ENCODE peak calls at places on chromosomes 3 and 15, in five cellular contexts. F is NCI-H1105, Y is astrocyte of the spinal cord, D is lower lobe of right lung, I is stromal cell of bone marrow. R is an unnamed sample.

GRCh38 chr3:133578548-133579191 is 5.2 kb downstream of the CDV3 start:
- DNase-seq in F (no peak), Y (peak), D (no peak), I (no peak), R (no peak)

GRCh38 chr3:8560608-8561007 is 59.0 kb downstream of the LMCD1 start:
- DNase-seq in F (no peak), Y (peak), D (no peak), I (peak), R (no peak)

GRCh38 chr15:63077952-63078351 is 35.4 kb downstream of the TPM1 start:
- DNase-seq in F (no peak), Y (no peak), D (no peak), I (no peak), R (no peak)

GRCh38 chr3:141441381-141442365 is 45.2 kb upstream of the RASA2 start:
- DNase-seq in F (no peak), Y (peak), D (peak), I (peak), R (peak)

GRCh38 chr15:64045774-64046346 is 425 bp downstream of the DAPK2 start:
- DNase-seq in F (no peak), Y (no peak), D (no peak), I (no peak), R (peak)

GRCh38 chr15:35596261-35596660 is 50.3 kb upstream of the DPH6 start:
- DNase-seq in F (no peak), Y (no peak), D (no peak), I (no peak), R (no peak)

GRCh38 chr15:74901612-74902063 is 5.0 kb downstream of the FAM219B start:
- DNase-seq in F (no peak), Y (peak), D (peak), I (no peak), R (peak)

GRCh38 chr15:39591141-39591895 is 10.4 kb downstream of the THBS1 start:
- DNase-seq in F (no peak), Y (no peak), D (no peak), I (peak), R (no peak)

GRCh38 chr3:49428697-49429100 is 425 bp downstream of the NICN1 start:
- DNase-seq in F (no peak), Y (no peak), D (no peak), I (no peak), R (no peak)

GRCh38 chr3:133268772-133269171 is 131.1 kb upstream of the BFSP2 start:
- DNase-seq in F (peak), Y (no peak), D (no peak), I (no peak), R (no peak)

GRCh38 chr15:41256577-41257038 is 25.5 kb downstream of the CHP1 start:
- DNase-seq in F (no peak), Y (no peak), D (no peak), I (no peak), R (no peak)

GRCh38 chr3:39911465-39912309 is 102.3 kb downstream of the MYRIP start:
- DNase-seq in F (no peak), Y (peak), D (no peak), I (peak), R (no peak)

GRCh38 chr3:141414141-141414689 is 45.9 kb downstream of the ZBTB38 start:
- DNase-seq in F (no peak), Y (peak), D (no peak), I (no peak), R (peak)

GRCh38 chr15:84817461-84818081 is 415 bp downstream of the ALPK3 start:
- DNase-seq in F (no peak), Y (no peak), D (no peak), I (no peak), R (no peak)

GRCh38 chr3:114496021-114496434 is 202.2 kb downstream of the TIGIT start:
- DNase-seq in F (no peak), Y (peak), D (no peak), I (peak), R (peak)

GRCh38 chr3:125602752-125603649 is 7.7 kb upstream of the OSBPL11 start:
- DNase-seq in F (peak), Y (peak), D (no peak), I (peak), R (no peak)

GRCh38 chr3:4986611-4987373 is 7.6 kb downstream of the BHLHE40 start:
- DNase-seq in F (peak), Y (peak), D (peak), I (peak), R (peak)

GRCh38 chr15:78177447-78177873 is 28.3 kb downstream of the IDH3A start:
- DNase-seq in F (no peak), Y (peak), D (no peak), I (no peak), R (no peak)

GRCh38 chr3:133136114-133137041 is 98.2 kb downstream of the TMEM108 start:
- DNase-seq in F (no peak), Y (peak), D (no peak), I (no peak), R (no peak)

GRCh38 chr3:155572085-155572484 is 172.8 kb downstream of the PLCH1 start:
- DNase-seq in F (no peak), Y (no peak), D (no peak), I (peak), R (no peak)

GRCh38 chr15:64895285-64896065 is 16.2 kb upstream of the ANKDD1A start:
- DNase-seq in F (no peak), Y (peak), D (peak), I (no peak), R (peak)

GRCh38 chr3:112496368-112497067 is 2.8 kb downstream of the BTLA start:
- DNase-seq in F (no peak), Y (no peak), D (no peak), I (no peak), R (no peak)

GRCh38 chr15:101474983-101475382 is 14.5 kb downstream of the PCSK6 start:
- DNase-seq in F (no peak), Y (no peak), D (no peak), I (no peak), R (no peak)

GRCh38 chr3:34073961-34074360 is 275.5 kb downstream of the PDCD6IP start:
- DNase-seq in F (no peak), Y (no peak), D (no peak), I (no peak), R (no peak)

GRCh38 chr3:16137977-16138376 is 36.5 kb upstream of the GALNT15 start:
- DNase-seq in F (no peak), Y (no peak), D (no peak), I (no peak), R (no peak)

GRCh38 chr15:99365232-99365631 is 114.0 kb downstream of the LRRC28 start:
- DNase-seq in F (no peak), Y (no peak), D (no peak), I (no peak), R (no peak)

GRCh38 chr15:29870495-29871151 is 48.4 kb upstream of the TJP1 start:
- DNase-seq in F (no peak), Y (no peak), D (no peak), I (no peak), R (no peak)

GRCh38 chr15:96107922-96108321 is 222.6 kb upstream of the NR2F2 start:
- DNase-seq in F (no peak), Y (peak), D (no peak), I (no peak), R (no peak)

GRCh38 chr3:38707730-38708129 is 58.2 kb upstream of the SCN5A start:
- DNase-seq in F (no peak), Y (no peak), D (no peak), I (no peak), R (no peak)

GRCh38 chr3:27589795-27590194 is 105.6 kb upstream of the SLC4A7 start:
- DNase-seq in F (no peak), Y (peak), D (no peak), I (no peak), R (no peak)

GRCh38 chr3:39935261-39935660 is 125.9 kb downstream of the MYRIP start:
- DNase-seq in F (no peak), Y (no peak), D (no peak), I (no peak), R (no peak)

GRCh38 chr3:176554791-176555330 is 642.4 kb downstream of the TBL1XR1 start:
- DNase-seq in F (no peak), Y (no peak), D (no peak), I (no peak), R (no peak)

GRCh38 chr3:10194328-10195071 is 29.8 kb downstream of the IRAK2 start:
- DNase-seq in F (no peak), Y (no peak), D (no peak), I (no peak), R (peak)

GRCh38 chr15:70442211-70442610 is 321.1 kb downstream of the UACA start:
- DNase-seq in F (no peak), Y (no peak), D (no peak), I (no peak), R (no peak)

GRCh38 chr15:56064152-56064551 is 70.7 kb upstream of the NEDD4 start:
- DNase-seq in F (no peak), Y (no peak), D (no peak), I (no peak), R (no peak)